ENCODE peak calls at places on chromosomes 13 and 19, in five cellular contexts. L, E, Z, A and B are unnamed samples.

GRCh38 chr19:39599116-39599515 is 3.2 kb upstream of the LGALS13 start:
- DNase-seq in L (no peak), E (no peak), Z (peak), A (peak), B (no peak)

GRCh38 chr13:105037064-105037463 is 1498.4 kb downstream of the EFNB2 start:
- DNase-seq in L (no peak), E (no peak), Z (no peak), A (no peak), B (no peak)

GRCh38 chr13:50277127-50277526 is 261.9 kb downstream of the KCNRG start:
- DNase-seq in L (no peak), E (no peak), Z (peak), A (no peak), B (no peak)

GRCh38 chr19:44566984-44567383 is 37.5 kb upstream of the CEACAM20 start:
- DNase-seq in L (no peak), E (no peak), Z (no peak), A (no peak), B (no peak)

GRCh38 chr13:70353096-70353495 is 244.8 kb upstream of the KLHL1 start:
- DNase-seq in L (no peak), E (no peak), Z (no peak), A (no peak), B (no peak)

GRCh38 chr13:68727165-68727564 is 1380.5 kb upstream of the ATXN8OS start:
- DNase-seq in L (no peak), E (no peak), Z (no peak), A (no peak), B (no peak)

GRCh38 chr19:676343-677105 is at the start of gene FSTL3:
- DNase-seq in L (no peak), E (no peak), Z (no peak), A (no peak), B (peak)

GRCh38 chr13:80586356-80586755 is 245.4 kb upstream of the SPRY2 start:
- DNase-seq in L (no peak), E (peak), Z (no peak), A (no peak), B (no peak)

GRCh38 chr19:39823693-39824092 is 10.3 kb downstream of the DYRK1B start:
- DNase-seq in L (no peak), E (no peak), Z (no peak), A (no peak), B (no peak)

GRCh38 chr19:293436-294110 is 2.4 kb upstream of the PLPP2 start:
- DNase-seq in L (no peak), E (no peak), Z (no peak), A (no peak), B (no peak)

GRCh38 chr19:58385313-58386165 is 1.5 kb upstream of the RPS5 start:
- DNase-seq in L (no peak), E (no peak), Z (no peak), A (no peak), B (peak)

GRCh38 chr19:51327066-51327985 is 14.6 kb downstream of the VSIG10L start:
- DNase-seq in L (peak), E (peak), Z (peak), A (peak), B (peak)

GRCh38 chr13:26656919-26657318 is 99.4 kb downstream of the WASF3 start:
- DNase-seq in L (no peak), E (no peak), Z (no peak), A (no peak), B (no peak)

GRCh38 chr19:38263696-38264485 is 482 bp upstream of the SPINT2 start:
- DNase-seq in L (peak), E (peak), Z (no peak), A (no peak), B (no peak)

GRCh38 chr13:41345921-41346589 is 35.0 kb downstream of the NAA16 start:
- DNase-seq in L (no peak), E (no peak), Z (no peak), A (no peak), B (no peak)

GRCh38 chr13:110689711-110690110 is 16.2 kb downstream of the CARS2 start:
- DNase-seq in L (no peak), E (no peak), Z (no peak), A (no peak), B (no peak)

GRCh38 chr13:38763446-38764381 is 76.8 kb downstream of the FREM2 start:
- DNase-seq in L (no peak), E (no peak), Z (peak), A (no peak), B (no peak)

GRCh38 chr13:104740616-104741222 is 1674.5 kb upstream of the SLC10A2 start:
- DNase-seq in L (no peak), E (no peak), Z (no peak), A (no peak), B (no peak)

GRCh38 chr19:30428281-30428680 is 56.1 kb downstream of the ZNF536 start:
- DNase-seq in L (no peak), E (no peak), Z (no peak), A (no peak), B (no peak)

GRCh38 chr19:19737559-19738332 is 4.8 kb upstream of the ZNF14 start:
- DNase-seq in L (no peak), E (no peak), Z (peak), A (no peak), B (no peak)

GRCh38 chr13:50209646-50210045 is 194.4 kb downstream of the KCNRG start:
- DNase-seq in L (no peak), E (no peak), Z (no peak), A (no peak), B (no peak)

GRCh38 chr13:80133631-80134083 is 207.3 kb downstream of the SPRY2 start:
- DNase-seq in L (peak), E (no peak), Z (no peak), A (no peak), B (no peak)

GRCh38 chr13:24742986-24743385 is 21.0 kb upstream of the RNF17 start:
- DNase-seq in L (no peak), E (no peak), Z (no peak), A (no peak), B (no peak)

GRCh38 chr13:21825186-21825585 is 154.3 kb downstream of the FGF9 start:
- DNase-seq in L (no peak), E (no peak), Z (no peak), A (no peak), B (no peak)

GRCh38 chr13:111668451-111668850 is 348.0 kb downstream of the TEX29 start:
- DNase-seq in L (no peak), E (no peak), Z (no peak), A (no peak), B (no peak)

GRCh38 chr19:51456541-51457290 is 1.5 kb downstream of the SIGLEC8 start:
- DNase-seq in L (no peak), E (no peak), Z (no peak), A (no peak), B (no peak)

GRCh38 chr13:47990920-47991466 is 10.1 kb downstream of the SUCLA2 start:
- DNase-seq in L (no peak), E (no peak), Z (no peak), A (no peak), B (no peak)
- TF ChIP-seq CTCF in L (no peak), E (no peak), Z (no peak), A (no peak), B (no peak)

GRCh38 chr19:49016067-49016839 is 638 bp downstream of the LHB start:
- DNase-seq in L (no peak), E (no peak), Z (no peak), A (no peak), B (no peak)
- TF ChIP-seq POLR2AphosphoS5 in L (no peak), E (peak), Z (no peak), A (no peak), B (no peak)

GRCh38 chr19:3463039-3463958 is 17.0 kb downstream of the SMIM24 start:
- DNase-seq in L (no peak), E (no peak), Z (no peak), A (peak), B (no peak)
- TF ChIP-seq CTCF in L (no peak), E (no peak), Z (no peak), A (no peak), B (no peak)

GRCh38 chr19:18224525-18225354 is 1.5 kb downstream of the PDE4C start:
- DNase-seq in L (peak), E (peak), Z (peak), A (peak), B (peak)
- TF ChIP-seq POLR2AphosphoS5 in L (no peak), E (no peak), Z (no peak), A (no peak), B (no peak)

GRCh38 chr19:49327878-49328544 is 3.0 kb upstream of the SLC6A16 start:
- DNase-seq in L (no peak), E (no peak), Z (peak), A (no peak), B (no peak)
- TF ChIP-seq CTCF in L (peak), E (peak), Z (peak), A (no peak), B (peak)

GRCh38 chr19:34995551-34995950 is 4.6 kb upstream of the GRAMD1A start:
- DNase-seq in L (no peak), E (no peak), Z (no peak), A (no peak), B (no peak)

GRCh38 chr19:34994286-34994642 is 5.9 kb upstream of the GRAMD1A start:
- DNase-seq in L (no peak), E (no peak), Z (no peak), A (no peak), B (no peak)

GRCh38 chr19:34991542-34992333 is 8.4 kb upstream of the GRAMD1A start:
- DNase-seq in L (no peak), E (no peak), Z (no peak), A (no peak), B (no peak)

GRCh38 chr19:34996978-34997640 is 3.0 kb upstream of the GRAMD1A start:
- DNase-seq in L (no peak), E (no peak), Z (no peak), A (no peak), B (no peak)

GRCh38 chr19:34994643-34995471 is 5.3 kb upstream of the GRAMD1A start:
- DNase-seq in L (peak), E (no peak), Z (no peak), A (no peak), B (no peak)
- TF ChIP-seq POLR2AphosphoS5 in L (peak), E (no peak), Z (no peak), A (no peak), B (no peak)

GRCh38 chr13:99434258-99434788 is 66.9 kb upstream of the TM9SF2 start:
- DNase-seq in L (peak), E (no peak), Z (peak), A (no peak), B (no peak)
- TF ChIP-seq CTCF in L (no peak), E (no peak), Z (peak), A (peak), B (no peak)

GRCh38 chr13:113493315-113493951 is 2.9 kb upstream of the DCUN1D2 start:
- DNase-seq in L (no peak), E (peak), Z (peak), A (no peak), B (no peak)
- TF ChIP-seq POLR2AphosphoS5 in L (peak), E (no peak), Z (no peak), A (no peak), B (no peak)

GRCh38 chr19:35988824-35989223 is 6.2 kb upstream of the SDHAF1 start:
- DNase-seq in L (no peak), E (no peak), Z (no peak), A (no peak), B (no peak)

GRCh38 chr19:35986111-35986510 is 8.9 kb upstream of the SDHAF1 start:
- DNase-seq in L (no peak), E (no peak), Z (no peak), A (no peak), B (no peak)

GRCh38 chr19:35990771-35991730 is 3.9 kb upstream of the SDHAF1 start:
- DNase-seq in L (no peak), E (no peak), Z (no peak), A (no peak), B (no peak)

GRCh38 chr19:35986664-35987570 is 8.1 kb upstream of the SDHAF1 start:
- DNase-seq in L (peak), E (peak), Z (no peak), A (peak), B (no peak)

DNA sequence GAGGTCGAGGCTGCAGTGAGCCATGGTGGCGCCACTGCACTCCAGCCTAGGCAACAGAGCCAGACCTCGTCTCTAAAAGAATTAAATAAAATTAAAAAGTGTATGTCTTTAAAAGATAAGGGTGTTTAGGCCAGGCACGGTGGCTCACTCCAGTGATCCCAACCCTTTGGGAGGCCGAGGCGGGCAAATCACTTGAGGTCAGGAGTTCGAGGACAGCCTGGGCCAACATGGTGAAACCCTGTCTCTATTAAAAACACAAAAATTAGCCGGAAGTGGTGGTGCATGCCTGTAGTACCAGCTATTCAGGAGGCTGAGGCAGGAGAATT is 7.5 kb upstream of the SDHAF1 start:
- DNase-seq in L (no peak), E (no peak), Z (no peak), A (no peak), B (no peak)
- TF ChIP-seq CTCF in L (no peak), E (no peak), Z (no peak), A (no peak), B (no peak)

GRCh38 chr13:66425741-66426140 is 804.4 kb downstream of the PCDH9 start:
- DNase-seq in L (no peak), E (no peak), Z (no peak), A (no peak), B (no peak)
- TF ChIP-seq POLR2AphosphoS5 in L (no peak), E (no peak), Z (no peak), A (no peak), B (no peak)